ENCODE peak calls at places on chromosomes 1 and 21, in nine cellular contexts. One of them, this sample, is unnamed.

GRCh38 chr1:116740726-116741125 is 13.5 kb upstream of the CD2 start:
- DNase-seq in GM23248: no peak
- DNase-seq in H7: no peak
- DNase-seq in endodermal cell: no peak
- DNase-seq in brain microvascular endothelial cell: no peak
- DNase-seq in mesendoderm: no peak
- DNase-seq in stomach: no peak
- DNase-seq in H9: no peak
- DNase-seq in tibial artery: no peak
- DNase-seq in this sample: no peak

GRCh38 chr1:183472488-183473285 is at the start of gene SMG7:
- DNase-seq in GM23248: peak; percentile 70
- DNase-seq in H7: peak; percentile 69
- DNase-seq in endodermal cell: no peak
- DNase-seq in brain microvascular endothelial cell: no peak
- DNase-seq in mesendoderm: peak; percentile 60
- DNase-seq in stomach: peak; percentile 40
- DNase-seq in H9: peak; percentile 44
- DNase-seq in tibial artery: peak; percentile 76
- DNase-seq in this sample: peak; percentile 23

GRCh38 chr1:30042438-30043147 is 680.8 kb downstream of the MATN1 start:
- DNase-seq in GM23248: no peak
- DNase-seq in H7: no peak
- DNase-seq in endodermal cell: peak; percentile 35
- DNase-seq in brain microvascular endothelial cell: no peak
- DNase-seq in mesendoderm: no peak
- DNase-seq in stomach: no peak
- DNase-seq in H9: peak; percentile 10
- DNase-seq in tibial artery: peak; percentile 42
- DNase-seq in this sample: no peak

GRCh38 chr1:162997499-162998285 is 71.5 kb upstream of the RGS4 start:
- DNase-seq in GM23248: peak; percentile 71
- DNase-seq in H7: no peak
- DNase-seq in endodermal cell: no peak
- DNase-seq in brain microvascular endothelial cell: no peak
- DNase-seq in mesendoderm: no peak
- DNase-seq in stomach: no peak
- DNase-seq in H9: no peak
- DNase-seq in tibial artery: no peak
- DNase-seq in this sample: no peak

GRCh38 chr1:245353411-245353810 is 198.6 kb downstream of the KIF26B start:
- DNase-seq in GM23248: no peak
- DNase-seq in H7: no peak
- DNase-seq in endodermal cell: no peak
- DNase-seq in brain microvascular endothelial cell: no peak
- DNase-seq in mesendoderm: no peak
- DNase-seq in stomach: no peak
- DNase-seq in H9: no peak
- DNase-seq in tibial artery: no peak
- DNase-seq in this sample: no peak

GRCh38 chr1:203206116-203206687 is 19.7 kb upstream of the CHI3L1 start:
- DNase-seq in GM23248: no peak
- DNase-seq in H7: no peak
- DNase-seq in endodermal cell: no peak
- DNase-seq in brain microvascular endothelial cell: no peak
- DNase-seq in mesendoderm: peak; percentile 53
- DNase-seq in stomach: no peak
- DNase-seq in H9: no peak
- DNase-seq in tibial artery: peak; percentile 44
- DNase-seq in this sample: no peak

GRCh38 chr1:14599173-14599754 is 779 bp downstream of the KAZN start:
- DNase-seq in GM23248: peak; percentile 22
- DNase-seq in H7: peak; percentile 74
- DNase-seq in endodermal cell: peak; percentile 77
- DNase-seq in brain microvascular endothelial cell: no peak
- DNase-seq in mesendoderm: peak; percentile 60
- DNase-seq in stomach: no peak
- DNase-seq in H9: peak; percentile 43
- DNase-seq in tibial artery: no peak
- DNase-seq in this sample: no peak

GRCh38 chr21:44850905-44851657 is 22.4 kb downstream of the PTTG1IP start:
- DNase-seq in GM23248: no peak
- DNase-seq in H7: no peak
- DNase-seq in endodermal cell: no peak
- DNase-seq in brain microvascular endothelial cell: no peak
- DNase-seq in mesendoderm: no peak
- DNase-seq in stomach: no peak
- DNase-seq in H9: no peak
- DNase-seq in tibial artery: peak; percentile 45
- DNase-seq in this sample: no peak

DNA sequence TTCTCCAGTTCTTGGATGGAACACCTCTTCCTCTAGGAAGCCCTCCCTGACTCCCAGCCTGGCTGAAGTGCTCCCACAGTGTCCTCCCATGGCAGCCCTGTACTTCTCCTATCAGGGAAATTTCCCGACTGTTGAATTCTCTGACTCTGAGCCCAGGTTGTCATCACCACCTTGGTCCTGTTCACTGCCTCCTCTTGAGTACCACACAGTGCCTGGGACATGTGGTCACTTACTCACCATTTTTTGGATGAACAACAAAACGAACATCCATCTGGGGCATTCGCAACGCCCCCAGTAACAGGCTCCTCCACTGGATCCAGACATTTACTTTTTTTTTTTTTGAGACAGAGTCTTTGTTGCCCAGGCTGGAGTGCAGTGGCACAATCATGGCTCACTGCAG is 37.4 kb downstream of the CHD5 start:
- DNase-seq in GM23248: no peak
- DNase-seq in H7: no peak
- DNase-seq in endodermal cell: no peak
- DNase-seq in brain microvascular endothelial cell: no peak
- DNase-seq in mesendoderm: no peak
- DNase-seq in stomach: no peak
- DNase-seq in H9: no peak
- DNase-seq in tibial artery: no peak
- DNase-seq in this sample: no peak
- H3K27me3 ChIP-seq in GM23248: peaks cover 4% of the 10 kb centered on the region
- H3K27me3 ChIP-seq in H7: peaks cover 6% of the 10 kb centered on the region
- H3K27me3 ChIP-seq in endodermal cell: peaks cover 8% of the 10 kb centered on the region
- H3K27me3 ChIP-seq in brain microvascular endothelial cell: peaks cover 8% of the 10 kb centered on the region
- H3K27me3 ChIP-seq in mesendoderm: no peaks in the 10 kb centered on the region
- H3K27me3 ChIP-seq in stomach: no peaks in the 10 kb centered on the region
- H3K27me3 ChIP-seq in H9: no peaks in the 10 kb centered on the region
- H3K27me3 ChIP-seq in tibial artery: no peaks in the 10 kb centered on the region
- H3K27me3 ChIP-seq in this sample: peaks cover 10% of the 10 kb centered on the region

GRCh38 chr1:34928865-34929496 is 469 bp downstream of the DLGAP3 start:
- DNase-seq in GM23248: no peak
- DNase-seq in H7: peak; percentile 90
- DNase-seq in endodermal cell: peak; percentile 67
- DNase-seq in brain microvascular endothelial cell: no peak
- DNase-seq in mesendoderm: peak; percentile 35
- DNase-seq in stomach: no peak
- DNase-seq in H9: no peak
- DNase-seq in tibial artery: no peak
- DNase-seq in this sample: no peak
- H3K27me3 ChIP-seq in GM23248: peaks cover 42% of the 10 kb centered on the region
- H3K27me3 ChIP-seq in H7: peaks cover 36% of the 10 kb centered on the region
- H3K27me3 ChIP-seq in endodermal cell: peaks cover 69% of the 10 kb centered on the region
- H3K27me3 ChIP-seq in brain microvascular endothelial cell: peaks cover 27% of the 10 kb centered on the region
- H3K27me3 ChIP-seq in mesendoderm: no peaks in the 10 kb centered on the region
- H3K27me3 ChIP-seq in stomach: peaks cover 17% of the 10 kb centered on the region
- H3K27me3 ChIP-seq in H9: peaks cover 7% of the 10 kb centered on the region
- H3K27me3 ChIP-seq in tibial artery: peaks cover 9% of the 10 kb centered on the region
- H3K27me3 ChIP-seq in this sample: peaks cover 17% of the 10 kb centered on the region

DNA sequence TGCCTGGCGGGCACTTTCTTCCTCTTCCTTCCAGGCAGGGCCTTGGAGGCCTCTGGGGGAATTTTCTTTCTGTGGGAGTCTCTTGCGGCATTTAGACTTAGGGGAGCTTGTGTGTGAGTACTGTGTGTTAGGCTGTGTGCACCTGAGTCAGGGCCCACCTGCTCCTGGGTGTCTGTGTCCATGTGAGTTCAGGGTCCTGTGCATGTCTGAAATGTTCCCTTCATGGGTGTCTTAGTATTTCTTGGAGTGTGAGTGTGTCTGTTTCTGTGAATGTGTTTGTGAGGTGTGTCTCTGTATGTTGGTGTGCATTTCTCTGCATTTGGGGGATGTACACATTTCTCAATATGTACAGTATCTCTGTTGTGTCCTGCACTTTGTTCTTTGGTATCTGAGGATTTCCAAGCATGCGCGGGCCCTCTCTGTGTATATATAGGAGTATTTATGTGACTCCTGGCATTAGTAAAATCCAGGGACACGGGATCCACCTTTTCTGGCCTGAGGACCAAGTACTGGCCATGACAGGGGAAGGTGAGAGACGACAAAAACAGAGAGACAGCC is 2.4 kb downstream of the TFAP2E start:
- DNase-seq in GM23248: no peak
- DNase-seq in H7: no peak
- DNase-seq in endodermal cell: no peak
- DNase-seq in brain microvascular endothelial cell: no peak
- DNase-seq in mesendoderm: no peak
- DNase-seq in stomach: no peak
- DNase-seq in H9: no peak
- DNase-seq in tibial artery: no peak
- DNase-seq in this sample: no peak
- H3K27me3 ChIP-seq in GM23248: no peaks in the 10 kb centered on the region
- H3K27me3 ChIP-seq in H7: peaks cover 80% of the 10 kb centered on the region
- H3K27me3 ChIP-seq in endodermal cell: peaks cover 83% of the 10 kb centered on the region
- H3K27me3 ChIP-seq in brain microvascular endothelial cell: peaks cover 34% of the 10 kb centered on the region
- H3K27me3 ChIP-seq in mesendoderm: peaks cover 52% of the 10 kb centered on the region
- H3K27me3 ChIP-seq in stomach: no peaks in the 10 kb centered on the region
- H3K27me3 ChIP-seq in H9: peaks cover 72% of the 10 kb centered on the region
- H3K27me3 ChIP-seq in tibial artery: no peaks in the 10 kb centered on the region
- H3K27me3 ChIP-seq in this sample: no peaks in the 10 kb centered on the region

GRCh38 chr1:10706514-10706913 is 89.9 kb downstream of the CASZ1 start:
- DNase-seq in GM23248: no peak
- DNase-seq in H7: no peak
- DNase-seq in endodermal cell: no peak
- DNase-seq in brain microvascular endothelial cell: no peak
- DNase-seq in mesendoderm: no peak
- DNase-seq in stomach: no peak
- DNase-seq in H9: no peak
- DNase-seq in tibial artery: no peak
- DNase-seq in this sample: no peak

GRCh38 chr1:10701145-10701544 is 95.3 kb downstream of the CASZ1 start:
- DNase-seq in GM23248: no peak
- DNase-seq in H7: no peak
- DNase-seq in endodermal cell: no peak
- DNase-seq in brain microvascular endothelial cell: no peak
- DNase-seq in mesendoderm: no peak
- DNase-seq in stomach: no peak
- DNase-seq in H9: no peak
- DNase-seq in tibial artery: no peak
- DNase-seq in this sample: no peak

GRCh38 chr1:10704383-10704882 is 92.0 kb downstream of the CASZ1 start:
- DNase-seq in GM23248: no peak
- DNase-seq in H7: peak; percentile 94
- DNase-seq in endodermal cell: peak; percentile 88
- DNase-seq in brain microvascular endothelial cell: no peak
- DNase-seq in mesendoderm: peak; percentile 60
- DNase-seq in stomach: peak; percentile 68
- DNase-seq in H9: peak; percentile 86
- DNase-seq in tibial artery: no peak
- DNase-seq in this sample: no peak

GRCh38 chr1:10705953-10706352 is 90.5 kb downstream of the CASZ1 start:
- DNase-seq in GM23248: no peak
- DNase-seq in H7: no peak
- DNase-seq in endodermal cell: no peak
- DNase-seq in brain microvascular endothelial cell: no peak
- DNase-seq in mesendoderm: no peak
- DNase-seq in stomach: no peak
- DNase-seq in H9: no peak
- DNase-seq in tibial artery: no peak
- DNase-seq in this sample: no peak

DNA sequence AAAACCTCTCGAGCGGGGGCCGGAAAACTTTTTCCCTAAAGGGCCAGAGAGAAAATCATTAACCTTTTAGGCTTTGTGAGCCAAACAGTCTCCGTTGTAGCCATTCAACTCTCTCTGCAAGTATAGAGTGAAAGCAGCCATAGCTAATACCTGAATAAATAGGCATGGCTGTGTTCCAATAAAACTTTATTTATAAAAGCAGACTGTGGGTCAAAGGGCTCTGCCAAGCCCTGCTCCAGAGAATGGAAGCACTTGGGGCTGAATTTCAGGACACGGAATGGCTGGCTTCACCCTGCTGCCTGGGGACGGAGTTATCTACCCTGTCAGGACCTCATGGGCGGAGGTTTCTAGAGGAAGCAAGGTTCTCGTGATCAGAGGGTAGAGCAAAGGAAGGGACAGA is 92.7 kb downstream of the CASZ1 start:
- DNase-seq in GM23248: no peak
- DNase-seq in H7: no peak
- DNase-seq in endodermal cell: no peak
- DNase-seq in brain microvascular endothelial cell: no peak
- DNase-seq in mesendoderm: no peak
- DNase-seq in stomach: no peak
- DNase-seq in H9: no peak
- DNase-seq in tibial artery: no peak
- DNase-seq in this sample: no peak
- H3K27me3 ChIP-seq in GM23248: peaks cover 5% of the 10 kb centered on the region
- H3K27me3 ChIP-seq in H7: peaks cover 12% of the 10 kb centered on the region
- H3K27me3 ChIP-seq in endodermal cell: peaks cover 17% of the 10 kb centered on the region
- H3K27me3 ChIP-seq in brain microvascular endothelial cell: peaks cover 45% of the 10 kb centered on the region
- H3K27me3 ChIP-seq in mesendoderm: no peaks in the 10 kb centered on the region
- H3K27me3 ChIP-seq in stomach: no peaks in the 10 kb centered on the region
- H3K27me3 ChIP-seq in H9: no peaks in the 10 kb centered on the region
- H3K27me3 ChIP-seq in tibial artery: no peaks in the 10 kb centered on the region
- H3K27me3 ChIP-seq in this sample: no peaks in the 10 kb centered on the region

DNA sequence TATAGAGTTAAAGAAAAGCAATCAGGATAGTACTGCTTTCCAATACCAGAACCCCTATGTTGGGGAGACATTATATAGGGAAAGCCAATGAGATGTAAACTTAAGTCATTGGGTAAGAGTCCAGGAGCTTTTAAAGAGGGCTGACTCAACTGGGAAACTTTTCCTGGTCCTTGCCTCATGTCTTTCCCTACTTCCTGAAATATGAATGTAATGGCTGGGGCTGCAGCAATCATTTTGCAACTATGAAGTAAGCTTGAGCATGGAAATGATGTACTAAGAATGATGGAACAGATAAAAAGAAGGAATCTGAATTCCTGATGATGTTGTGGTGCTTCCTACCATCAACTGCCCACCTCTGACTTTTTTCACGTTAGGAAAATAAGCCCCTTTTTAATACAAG is 55.7 kb downstream of the WDR3 start:
- DNase-seq in GM23248: peak; percentile 1
- DNase-seq in H7: no peak
- DNase-seq in endodermal cell: no peak
- DNase-seq in brain microvascular endothelial cell: no peak
- DNase-seq in mesendoderm: no peak
- DNase-seq in stomach: no peak
- DNase-seq in H9: no peak
- DNase-seq in tibial artery: no peak
- DNase-seq in this sample: no peak
- H3K27me3 ChIP-seq in GM23248: peaks cover 9% of the 10 kb centered on the region
- H3K27me3 ChIP-seq in H7: no peaks in the 10 kb centered on the region
- H3K27me3 ChIP-seq in endodermal cell: no peaks in the 10 kb centered on the region
- H3K27me3 ChIP-seq in brain microvascular endothelial cell: peaks cover 2% of the 10 kb centered on the region
- H3K27me3 ChIP-seq in mesendoderm: no peaks in the 10 kb centered on the region
- H3K27me3 ChIP-seq in stomach: no peaks in the 10 kb centered on the region
- H3K27me3 ChIP-seq in H9: no peaks in the 10 kb centered on the region
- H3K27me3 ChIP-seq in tibial artery: no peaks in the 10 kb centered on the region
- H3K27me3 ChIP-seq in this sample: no peaks in the 10 kb centered on the region